ENCODE peak calls at places on chromosomes 13 and 19, in six cellular contexts. B, X, Q, T, M and C are unnamed samples.

GRCh38 chr13:20702530-20702929 is 969 bp upstream of the IL17D start:
- DNase-seq in B (no peak), Q (no peak), M (no peak), T (no peak), X (peak), C (no peak)

GRCh38 chr19:56671613-56671994 is at the start of gene ZNF835:
- DNase-seq in M (peak), B (peak), Q (peak), X (no peak), T (peak), C (peak)

GRCh38 chr19:17172624-17173345 is 42.4 kb upstream of the USE1 start:
- DNase-seq in T (no peak), X (no peak), Q (no peak), M (no peak), B (no peak), C (no peak)

GRCh38 chr19:12955996-12956395 is 1.0 kb downstream of the GADD45GIP1 start:
- DNase-seq in Q (no peak), B (no peak), T (no peak), X (no peak), M (no peak), C (no peak)

GRCh38 chr19:19170053-19170945 is at the start of gene MEF2B:
- DNase-seq in X (peak), Q (peak), B (peak), T (peak), M (no peak), C (peak)

GRCh38 chr13:93224545-93224944 is 2.1 kb upstream of the GPC6 start:
- DNase-seq in M (no peak), Q (no peak), B (peak), T (no peak), X (peak), C (no peak)

GRCh38 chr19:45440873-45441654 is 17.3 kb upstream of the ERCC1 start:
- DNase-seq in X (no peak), T (no peak), Q (no peak), B (peak), M (no peak), C (no peak)

GRCh38 chr19:3129112-3129511 is 6.7 kb upstream of the GNA15 start:
- DNase-seq in Q (no peak), X (peak), B (peak), T (no peak), M (no peak), C (no peak)

DNA sequence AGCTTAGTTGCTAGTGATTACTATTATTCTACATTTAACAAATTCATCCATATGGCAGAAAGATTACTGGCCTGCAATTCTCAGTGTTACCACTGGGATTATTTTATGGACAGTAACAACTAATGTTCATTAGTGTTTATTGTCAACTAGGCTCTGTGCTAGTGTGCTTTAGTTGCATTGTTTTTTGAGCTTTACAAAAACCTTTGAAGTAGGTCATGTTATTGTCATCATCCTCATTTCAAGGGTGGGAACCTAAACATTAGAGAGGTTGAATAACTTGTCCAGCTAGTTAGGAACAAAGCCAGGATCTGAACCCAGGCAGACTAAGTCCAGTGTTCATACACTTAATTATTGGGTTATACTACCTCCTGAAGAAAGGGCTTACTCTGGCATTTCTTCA is 27.8 kb upstream of the TDRD3 start:
- DNase-seq in B (no peak), X (peak), Q (no peak), M (no peak), T (no peak), C (no peak)
- TF ChIP-seq CTCF in B (peak), X (peak), Q (no peak), M (peak), T (no peak), C (peak)

DNA sequence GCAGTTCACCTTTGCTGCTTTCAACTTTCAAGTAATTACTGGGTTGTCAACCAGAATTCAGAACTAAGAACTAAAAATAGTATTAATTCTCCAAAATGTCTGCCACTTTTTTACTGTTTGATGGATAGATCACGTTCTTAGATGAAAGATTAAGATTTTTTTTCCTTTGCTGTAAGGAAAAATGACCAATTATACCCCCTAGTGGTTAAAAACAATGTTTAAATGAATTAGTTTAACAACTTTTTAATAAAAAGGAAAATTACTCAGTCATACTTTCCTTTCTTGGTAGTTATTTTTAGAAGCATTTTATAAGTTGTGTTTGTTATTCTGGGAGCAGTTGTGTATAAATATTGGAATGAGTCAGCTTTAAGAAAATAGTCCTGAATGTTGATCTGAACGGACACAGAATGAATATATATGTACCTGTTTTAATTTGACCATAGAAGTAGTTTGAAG is 4.6 kb downstream of the TM9SF2 start:
- DNase-seq in Q (no peak), T (no peak), M (no peak), B (no peak), X (peak), C (no peak)
- TF ChIP-seq CTCF in Q (no peak), T (peak), M (peak), B (peak), X (peak), C (peak)

GRCh38 chr13:54950546-54950945 is 1921.9 kb downstream of the OLFM4 start:
- DNase-seq in M (no peak), X (no peak), Q (no peak), B (no peak), T (no peak), C (no peak)
- TF ChIP-seq CTCF in M (no peak), X (no peak), Q (no peak), B (peak), T (no peak), C (no peak)

DNA sequence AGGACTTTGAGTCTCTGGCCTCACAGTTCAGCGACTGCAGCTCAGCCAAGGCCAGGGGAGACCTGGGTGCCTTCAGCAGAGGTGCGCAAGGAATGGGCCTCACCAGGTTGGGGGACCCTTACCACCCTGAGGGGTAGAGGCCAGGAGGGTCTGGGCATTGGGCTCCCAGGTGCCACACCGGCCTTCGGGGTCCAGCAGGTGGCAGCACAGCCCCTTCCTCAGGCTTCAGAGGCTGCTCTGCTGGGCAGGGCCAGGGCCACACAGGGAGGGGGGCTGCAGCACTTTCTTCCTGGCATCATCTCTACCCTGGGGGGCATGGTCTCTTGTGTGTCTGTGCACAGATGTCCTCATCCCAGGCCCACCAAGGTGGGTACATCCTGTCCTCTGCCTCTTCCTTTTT is 12.9 kb downstream of the PIN1 start:
- DNase-seq in Q (no peak), B (peak), T (peak), X (no peak), M (no peak), C (peak)
- TF ChIP-seq CTCF in Q (no peak), B (peak), T (peak), X (peak), M (no peak), C (peak)

DNA sequence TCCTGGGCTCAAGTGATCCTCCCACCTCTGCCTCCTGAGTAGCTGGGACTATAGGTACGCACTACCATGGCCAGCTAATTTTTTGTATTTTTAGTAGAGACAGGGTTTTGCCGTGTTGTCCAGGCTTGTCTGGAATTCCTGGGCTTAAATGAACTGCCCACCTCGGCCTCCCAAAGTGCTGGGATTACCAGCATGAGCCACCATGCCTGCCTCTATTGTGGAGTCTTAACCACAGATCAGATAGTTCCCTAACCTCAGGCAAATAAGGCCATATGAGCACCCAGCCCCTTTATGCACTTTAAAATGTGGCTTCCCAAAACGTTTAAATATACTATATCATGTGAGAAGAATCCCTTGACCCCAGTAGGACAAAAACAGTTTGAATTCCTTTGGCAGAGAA is 16.4 kb downstream of the CNMD start:
- DNase-seq in B (no peak), X (no peak), Q (no peak), M (no peak), T (no peak), C (no peak)
- TF ChIP-seq CTCF in B (no peak), X (no peak), Q (no peak), M (no peak), T (no peak), C (no peak)